ENCODE peak calls at places on chromosomes 16 and 17, in eight cellular contexts. G is lung, P is HFFc6, K is ovary, L is brain microvascular endothelial cell, H is B cell, E is heart left ventricle, Y is stomach. W is an unnamed sample.

GRCh38 chr16:27356794-27357193 is 43.0 kb downstream of the IL4R start:
- DNase-seq in G (no peak), P (no peak), K (no peak), L (no peak), H (no peak), E (no peak), Y (no peak), W (no peak)

GRCh38 chr16:7835032-7835431 is 502.4 kb downstream of the RBFOX1 start:
- DNase-seq in G (no peak), P (no peak), K (no peak), L (no peak), H (no peak), E (no peak), Y (no peak), W (no peak)

GRCh38 chr16:56801762-56802161 is 63.2 kb upstream of the SLC12A3 start:
- DNase-seq in G (no peak), P (no peak), K (no peak), L (no peak), H (no peak), E (no peak), Y (no peak), W (no peak)

GRCh38 chr17:35167046-35167445 is 19.4 kb downstream of the UNC45B start:
- DNase-seq in G (no peak), P (no peak), K (no peak), L (no peak), H (no peak), E (no peak), Y (no peak), W (no peak)

GRCh38 chr16:483351-484075 is 44.0 kb upstream of the CAPN15 start:
- DNase-seq in G (no peak), P (no peak), K (no peak), L (peak), H (no peak), E (no peak), Y (no peak), W (no peak)

GRCh38 chr16:7376227-7376626 is 43.6 kb downstream of the RBFOX1 start:
- DNase-seq in G (no peak), P (no peak), K (no peak), L (no peak), H (no peak), E (no peak), Y (no peak), W (no peak)

GRCh38 chr17:65228287-65228686 is 91.1 kb downstream of the RGS9 start:
- DNase-seq in G (no peak), P (no peak), K (peak), L (no peak), H (no peak), E (no peak), Y (no peak), W (no peak)

GRCh38 chr17:64781394-64781793 is 119.3 kb upstream of the SMURF2 start:
- DNase-seq in G (peak), P (no peak), K (peak), L (no peak), H (no peak), E (peak), Y (peak), W (peak)

GRCh38 chr16:70018254-70018653 is 67.1 kb downstream of the CLEC18A start:
- DNase-seq in G (no peak), P (no peak), K (no peak), L (peak), H (peak), E (peak), Y (no peak), W (no peak)

GRCh38 chr16:69338557-69339288 is 641 bp downstream of the COG8 start:
- DNase-seq in G (no peak), P (peak), K (no peak), L (no peak), H (peak), E (no peak), Y (no peak), W (peak)

GRCh38 chr17:81713004-81713555 is 996 bp downstream of the SLC25A10 start:
- DNase-seq in G (no peak), P (no peak), K (peak), L (no peak), H (no peak), E (no peak), Y (no peak), W (no peak)

GRCh38 chr16:51651061-51651466 is 500.0 kb upstream of the SALL1 start:
- DNase-seq in G (no peak), P (no peak), K (peak), L (no peak), H (no peak), E (no peak), Y (no peak), W (no peak)

GRCh38 chr17:67042104-67042899 is 2.1 kb upstream of the CACNG1 start:
- DNase-seq in G (no peak), P (no peak), K (no peak), L (no peak), H (no peak), E (no peak), Y (no peak), W (no peak)

GRCh38 chr16:66790130-66790733 is 11.2 kb downstream of the TERB1 start:
- DNase-seq in G (no peak), P (no peak), K (no peak), L (no peak), H (no peak), E (no peak), Y (no peak), W (no peak)

GRCh38 chr17:27290916-27291598 is 2.9 kb upstream of the WSB1 start:
- DNase-seq in G (no peak), P (no peak), K (no peak), L (no peak), H (no peak), E (no peak), Y (no peak), W (no peak)

GRCh38 chr17:44970136-44970737 is 2.1 kb upstream of the C1QL1 start:
- DNase-seq in G (no peak), P (no peak), K (peak), L (no peak), H (no peak), E (peak), Y (no peak), W (peak)

GRCh38 chr17:61393904-61394629 is 5.6 kb upstream of the TBX2 start:
- DNase-seq in G (no peak), P (no peak), K (no peak), L (no peak), H (no peak), E (no peak), Y (no peak), W (peak)

GRCh38 chr16:57519796-57520360 is 16.5 kb downstream of the CCDC102A start:
- DNase-seq in G (peak), P (peak), K (peak), L (peak), H (peak), E (peak), Y (peak), W (peak)

GRCh38 chr17:79811036-79811887 is 14.4 kb upstream of the CBX8 start:
- DNase-seq in G (no peak), P (no peak), K (no peak), L (no peak), H (no peak), E (peak), Y (no peak), W (no peak)

GRCh38 chr16:82152192-82152591 is 17.8 kb downstream of the MPHOSPH6 start:
- DNase-seq in G (no peak), P (no peak), K (no peak), L (no peak), H (no peak), E (no peak), Y (no peak), W (no peak)

GRCh38 chr16:53744449-53744848 is 40.5 kb downstream of the FTO start:
- DNase-seq in G (no peak), P (no peak), K (no peak), L (no peak), H (no peak), E (no peak), Y (no peak), W (no peak)

GRCh38 chr16:24778676-24779075 is 49.2 kb downstream of the TNRC6A start:
- DNase-seq in G (no peak), P (no peak), K (no peak), L (no peak), H (no peak), E (no peak), Y (no peak), W (no peak)

GRCh38 chr16:31880322-31880979 is 6.8 kb downstream of the ZNF267 start:
- DNase-seq in G (no peak), P (peak), K (no peak), L (peak), H (no peak), E (no peak), Y (no peak), W (no peak)

GRCh38 chr16:49179714-49180330 is 101.8 kb downstream of the CBLN1 start:
- DNase-seq in G (no peak), P (no peak), K (no peak), L (no peak), H (no peak), E (no peak), Y (no peak), W (no peak)

GRCh38 chr17:82713015-82713723 is 3.3 kb upstream of the FN3KRP start:
- DNase-seq in G (no peak), P (no peak), K (no peak), L (no peak), H (no peak), E (no peak), Y (no peak), W (no peak)

GRCh38 chr17:72682597-72682996 is 409.9 kb downstream of the SLC39A11 start:
- DNase-seq in G (no peak), P (peak), K (no peak), L (peak), H (no peak), E (no peak), Y (no peak), W (no peak)

GRCh38 chr17:17382901-17383300 is 79.7 kb downstream of the NT5M start:
- DNase-seq in G (no peak), P (no peak), K (no peak), L (no peak), H (no peak), E (no peak), Y (no peak), W (no peak)

GRCh38 chr17:17381438-17382059 is 78.4 kb downstream of the NT5M start:
- DNase-seq in G (no peak), P (no peak), K (no peak), L (no peak), H (no peak), E (no peak), Y (no peak), W (no peak)

GRCh38 chr17:17380156-17380925 is 77.2 kb downstream of the NT5M start:
- DNase-seq in G (no peak), P (no peak), K (no peak), L (no peak), H (no peak), E (no peak), Y (no peak), W (no peak)

GRCh38 chr17:17384291-17384615 is 81.1 kb downstream of the NT5M start:
- DNase-seq in G (no peak), P (no peak), K (no peak), L (no peak), H (no peak), E (no peak), Y (no peak), W (peak)

GRCh38 chr17:17382060-17382449 is 78.9 kb downstream of the NT5M start:
- DNase-seq in G (no peak), P (no peak), K (no peak), L (no peak), H (no peak), E (no peak), Y (no peak), W (no peak)
- TF ChIP-seq CTCF in G (no peak), P (no peak), K (no peak), L (no peak), H (no peak), E (no peak), Y (no peak), W (no peak)

GRCh38 chr16:23679986-23680336 is 1.3 kb downstream of the PLK1 start:
- DNase-seq in G (no peak), P (no peak), K (no peak), L (no peak), H (no peak), E (no peak), Y (no peak), W (no peak)

GRCh38 chr16:23676924-23677480 is 1.7 kb upstream of the PLK1 start:
- DNase-seq in G (no peak), P (no peak), K (no peak), L (no peak), H (no peak), E (no peak), Y (no peak), W (no peak)

GRCh38 chr16:23679274-23679985 is 741 bp downstream of the PLK1 start:
- DNase-seq in G (no peak), P (no peak), K (no peak), L (peak), H (no peak), E (no peak), Y (no peak), W (no peak)

GRCh38 chr16:23682181-23682580 is 3.5 kb downstream of the PLK1 start:
- DNase-seq in G (no peak), P (no peak), K (no peak), L (no peak), H (no peak), E (no peak), Y (no peak), W (no peak)

GRCh38 chr16:23678430-23679273 is at the start of gene PLK1:
- DNase-seq in G (peak), P (peak), K (peak), L (peak), H (peak), E (peak), Y (peak), W (peak)
- TF ChIP-seq CTCF in G (no peak), P (peak), K (no peak), L (peak), H (peak), E (no peak), Y (no peak), W (no peak)

DNA sequence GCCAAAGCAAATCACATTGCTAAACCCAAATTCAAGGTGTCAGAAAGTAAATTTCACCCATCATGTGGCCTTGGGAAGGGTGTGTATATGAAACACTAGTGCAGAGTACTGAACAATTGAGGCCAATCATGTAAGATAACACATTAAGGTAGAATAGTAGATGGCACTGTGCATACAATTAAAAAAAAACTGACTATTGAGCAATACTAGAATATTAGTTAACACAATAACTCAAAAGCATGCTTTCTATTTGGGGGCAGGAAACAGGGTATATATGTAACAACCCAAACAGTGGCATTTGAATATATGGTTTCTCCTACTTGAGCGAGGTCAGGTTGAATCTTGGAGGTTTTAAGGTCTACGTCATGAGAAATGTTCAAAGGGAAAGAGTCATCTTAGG is 63.0 kb upstream of the DYNLRB2 start:
- DNase-seq in G (no peak), P (no peak), K (no peak), L (no peak), H (no peak), E (no peak), Y (no peak), W (no peak)
- TF ChIP-seq CTCF in G (no peak), P (no peak), K (no peak), L (no peak), H (no peak), E (no peak), Y (no peak), W (no peak)

DNA sequence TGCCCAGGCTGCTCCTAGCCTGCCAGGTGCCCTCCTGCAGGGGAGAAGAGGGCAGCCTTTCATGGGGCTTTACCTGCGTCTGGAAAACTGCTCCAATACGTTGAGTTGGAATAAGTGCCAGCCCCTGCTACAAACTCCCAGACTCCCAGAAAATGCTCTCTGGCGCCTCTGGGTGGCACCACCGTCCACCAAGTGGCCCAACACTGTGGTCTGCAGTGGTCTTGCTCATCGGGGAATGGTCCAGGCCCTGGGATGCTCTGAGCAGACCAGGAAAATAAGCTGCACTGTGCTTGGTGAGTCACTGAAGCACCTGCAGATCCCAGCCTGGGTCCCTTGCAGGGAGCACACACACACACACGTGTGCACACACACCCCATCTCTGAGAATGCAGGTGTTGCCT is 20.8 kb downstream of the CDIP1 start:
- DNase-seq in G (no peak), P (no peak), K (no peak), L (peak), H (no peak), E (no peak), Y (no peak), W (no peak)
- TF ChIP-seq CTCF in G (no peak), P (peak), K (no peak), L (peak), H (no peak), E (peak), Y (no peak), W (peak)

DNA sequence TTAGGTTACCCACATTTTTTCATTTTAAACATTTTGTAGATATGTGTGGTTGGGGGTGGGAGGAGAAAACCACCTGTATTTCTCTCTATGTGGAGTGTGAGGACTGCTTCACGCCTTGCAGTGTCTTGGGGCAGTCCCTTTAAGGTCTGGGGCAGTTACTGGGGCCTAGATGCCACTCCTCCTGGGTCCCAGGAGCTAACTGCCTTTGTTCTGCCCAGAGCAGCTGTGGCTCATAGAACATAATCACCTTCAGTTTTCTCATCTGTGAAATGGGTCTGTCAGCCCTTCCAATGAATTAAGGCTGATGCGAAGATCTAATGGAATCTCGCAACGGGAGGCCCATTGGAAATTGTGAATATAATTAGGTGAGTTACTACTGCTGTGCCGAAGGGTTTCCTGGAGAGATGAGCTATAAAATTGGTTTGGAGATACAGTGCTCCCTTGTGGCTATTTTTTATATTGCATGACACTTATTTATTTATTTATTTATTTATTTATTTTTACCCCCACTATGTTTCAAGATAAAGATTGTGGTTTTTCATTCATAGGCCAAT is 22.9 kb downstream of the DHRS7C start:
- DNase-seq in G (no peak), P (peak), K (no peak), L (no peak), H (no peak), E (no peak), Y (no peak), W (no peak)
- TF ChIP-seq CTCF in G (no peak), P (peak), K (no peak), L (peak), H (peak), E (peak), Y (peak), W (peak)

GRCh38 chr17:29283496-29283895 is 10.5 kb downstream of the NUFIP2 start:
- DNase-seq in G (no peak), P (no peak), K (no peak), L (no peak), H (no peak), E (no peak), Y (no peak), W (no peak)
- TF ChIP-seq CTCF in G (no peak), P (peak), K (no peak), L (no peak), H (no peak), E (no peak), Y (no peak), W (no peak)

GRCh38 chr17:76593964-76594363 is 8.3 kb upstream of the ST6GALNAC2 start:
- DNase-seq in G (no peak), P (no peak), K (no peak), L (no peak), H (no peak), E (no peak), Y (no peak), W (no peak)

GRCh38 chr17:76597156-76598003 is 11.7 kb upstream of the ST6GALNAC2 start:
- DNase-seq in G (peak), P (no peak), K (no peak), L (no peak), H (no peak), E (no peak), Y (no peak), W (no peak)

GRCh38 chr17:76594676-76595075 is 9.0 kb upstream of the ST6GALNAC2 start:
- DNase-seq in G (no peak), P (no peak), K (no peak), L (no peak), H (no peak), E (no peak), Y (no peak), W (no peak)

GRCh38 chr17:76598004-76598439 is 12.4 kb upstream of the ST6GALNAC2 start:
- DNase-seq in G (no peak), P (no peak), K (no peak), L (no peak), H (no peak), E (no peak), Y (no peak), W (no peak)

DNA sequence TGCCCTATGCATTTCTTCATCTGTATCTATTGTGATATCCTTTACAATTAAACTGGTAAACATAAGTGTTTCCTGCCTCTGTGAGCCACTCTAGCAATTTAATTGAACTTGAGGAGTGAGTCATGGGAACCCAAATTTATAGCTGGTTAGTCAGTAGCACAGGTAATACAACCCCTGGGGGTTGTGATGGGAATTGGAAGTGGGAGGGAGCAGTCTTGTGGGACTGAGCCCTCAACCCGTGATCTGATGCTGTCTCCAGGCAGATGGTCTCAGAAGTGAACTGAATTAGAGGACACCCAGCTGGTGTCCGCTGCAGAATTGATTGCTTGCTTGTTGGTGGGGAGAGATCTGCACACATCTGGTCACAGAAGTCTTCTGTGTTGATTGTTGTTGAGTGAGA is 7.7 kb upstream of the ST6GALNAC2 start:
- DNase-seq in G (no peak), P (peak), K (no peak), L (no peak), H (no peak), E (no peak), Y (no peak), W (no peak)
- TF ChIP-seq CTCF in G (no peak), P (peak), K (no peak), L (no peak), H (no peak), E (no peak), Y (no peak), W (no peak)

W was measured in pancreas.